ENCODE peak calls at places on chromosomes 13 and 19, in four cellular contexts. W is memory B cell, R is vagina, G is hepatic stellate cell. F is an unnamed sample.

GRCh38 chr19:6414033-6414643 is 10.5 kb downstream of the KHSRP start:
- DNase-seq in G (no peak), W (no peak), R (no peak), F (no peak)

GRCh38 chr13:40503966-40504591 is 162.4 kb downstream of the FOXO1 start:
- DNase-seq in W (no peak), R (no peak), G (peak), F (no peak)

GRCh38 chr13:39311619-39312018 is 273.4 kb downstream of the NHLRC3 start:
- DNase-seq in R (no peak), G (peak), W (no peak), F (no peak)

GRCh38 chr19:13781547-13781946 is 7.3 kb downstream of the C19orf53 start:
- DNase-seq in W (no peak), G (peak), R (no peak), F (peak)

GRCh38 chr19:41521860-41522555 is 54.0 kb upstream of the CEACAM21 start:
- DNase-seq in R (no peak), W (peak), G (no peak), F (no peak)

GRCh38 chr19:6126335-6126974 is 9.0 kb upstream of the ACSBG2 start:
- DNase-seq in W (no peak), R (no peak), G (peak), F (peak)

GRCh38 chr19:14073925-14074838 is 1.6 kb downstream of the MISP3 start:
- DNase-seq in R (no peak), W (no peak), G (no peak), F (peak)

GRCh38 chr13:101576452-101576851 is 124.0 kb downstream of the ITGBL1 start:
- DNase-seq in W (no peak), G (no peak), R (no peak), F (no peak)

GRCh38 chr13:32647926-32648325 is 61.7 kb downstream of the PDS5B start:
- DNase-seq in R (no peak), G (no peak), W (no peak), F (no peak)

GRCh38 chr19:7257148-7258041 is 36.8 kb downstream of the INSR start:
- DNase-seq in G (no peak), W (no peak), R (no peak), F (no peak)

GRCh38 chr13:99215466-99215865 is 14.8 kb downstream of the UBAC2 start:
- DNase-seq in W (no peak), R (peak), G (no peak), F (no peak)

GRCh38 chr19:57096640-57097361 is 23.0 kb upstream of the USP29 start:
- DNase-seq in R (no peak), W (no peak), G (no peak), F (no peak)